ENCODE peak calls at places on chromosome 19, in six cellular contexts. P is gastrocnemius medialis, Z is H1, I is ovary, M is ascending aorta, C is transverse colon. S is an unnamed sample. For H3K36me3, the result is how much of the 10 kb centered on the place peaks cover.

GRCh38 chr19:36152061-36152885 is at the start of gene COX7A1:
- DNase-seq in P (peak), Z (no peak), I (peak), M (peak), C (peak), S (peak)

GRCh38 chr19:1214862-1215731 is 9.5 kb downstream of the STK11 start:
- DNase-seq in P (no peak), Z (no peak), I (peak), M (peak), C (no peak), S (no peak)

GRCh38 chr19:18674616-18675015 is 8.9 kb upstream of the CRTC1 start:
- DNase-seq in P (no peak), Z (no peak), I (no peak), M (no peak), C (peak), S (no peak)

GRCh38 chr19:43612374-43612773 is 486 bp downstream of the SRRM5 start:
- DNase-seq in P (no peak), Z (no peak), I (no peak), M (no peak), C (no peak), S (no peak)

GRCh38 chr19:3047307-3048189 is 14.7 kb downstream of the TLE5 start:
- DNase-seq in P (peak), Z (no peak), I (peak), M (peak), C (peak), S (peak)

GRCh38 chr19:45954132-45954531 is 19.5 kb downstream of the NOVA2 start:
- DNase-seq in P (no peak), Z (no peak), I (no peak), M (no peak), C (no peak), S (no peak)

GRCh38 chr19:17686592-17687042 is 1.5 kb downstream of the UNC13A start:
- DNase-seq in P (no peak), Z (no peak), I (no peak), M (no peak), C (no peak), S (no peak)

GRCh38 chr19:30669329-30670010 is 297.3 kb downstream of the ZNF536 start:
- DNase-seq in P (no peak), Z (no peak), I (peak), M (peak), C (peak), S (no peak)

GRCh38 chr19:31418055-31418454 is 68.8 kb upstream of the TSHZ3 start:
- DNase-seq in P (no peak), Z (no peak), I (no peak), M (no peak), C (no peak), S (no peak)

GRCh38 chr19:49809155-49809986 is 3.7 kb downstream of the FUZ start:
- DNase-seq in P (peak), Z (no peak), I (peak), M (peak), C (peak), S (no peak)

GRCh38 chr19:1259206-1259872 is 9.8 kb upstream of the CIRBP start:
- DNase-seq in P (no peak), Z (no peak), I (peak), M (no peak), C (peak), S (no peak)

GRCh38 chr19:54506079-54506478 is 3.4 kb downstream of the LAIR2 start:
- DNase-seq in P (no peak), Z (no peak), I (no peak), M (no peak), C (no peak), S (no peak)

GRCh38 chr19:18507727-18508440 is 14.0 kb downstream of the ELL start:
- DNase-seq in P (peak), Z (no peak), I (no peak), M (no peak), C (no peak), S (no peak)

GRCh38 chr19:38168632-38169031 is 55.4 kb downstream of the DPF1 start:
- DNase-seq in P (no peak), Z (no peak), I (no peak), M (no peak), C (no peak), S (no peak)

GRCh38 chr19:49891393-49891792 is 5.3 kb downstream of the IL4I1 start:
- DNase-seq in P (no peak), Z (no peak), I (peak), M (no peak), C (no peak), S (no peak)

GRCh38 chr19:21164541-21164940 is 22.7 kb downstream of the ZNF431 start:
- DNase-seq in P (no peak), Z (no peak), I (no peak), M (no peak), C (no peak), S (no peak)

DNA sequence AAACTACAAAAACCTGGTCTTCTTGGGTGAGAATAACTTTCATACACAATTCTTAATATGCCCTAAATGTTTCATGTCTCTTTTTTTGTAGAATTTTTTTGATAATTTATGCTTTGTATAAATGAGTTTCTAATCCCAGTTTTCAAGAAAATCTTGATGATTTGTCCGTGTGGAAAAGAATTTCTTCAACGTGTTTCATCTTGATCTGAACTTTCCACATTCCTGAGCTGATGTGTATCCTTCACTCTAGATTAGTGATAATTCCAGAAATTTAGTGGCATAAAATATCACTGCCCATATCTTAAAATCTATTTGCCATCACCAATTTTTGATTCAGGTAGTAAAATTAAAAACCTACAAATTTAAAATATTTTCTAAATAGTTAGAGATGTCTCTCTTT is 24.6 kb downstream of the ZNF431 start:
- DNase-seq in P (no peak), Z (no peak), I (no peak), M (no peak), C (no peak), S (no peak)
- H3K36me3 ChIP-seq in P (under half), Z (under half), I (under half), M (under half), C (under half), S (half or more)

DNA sequence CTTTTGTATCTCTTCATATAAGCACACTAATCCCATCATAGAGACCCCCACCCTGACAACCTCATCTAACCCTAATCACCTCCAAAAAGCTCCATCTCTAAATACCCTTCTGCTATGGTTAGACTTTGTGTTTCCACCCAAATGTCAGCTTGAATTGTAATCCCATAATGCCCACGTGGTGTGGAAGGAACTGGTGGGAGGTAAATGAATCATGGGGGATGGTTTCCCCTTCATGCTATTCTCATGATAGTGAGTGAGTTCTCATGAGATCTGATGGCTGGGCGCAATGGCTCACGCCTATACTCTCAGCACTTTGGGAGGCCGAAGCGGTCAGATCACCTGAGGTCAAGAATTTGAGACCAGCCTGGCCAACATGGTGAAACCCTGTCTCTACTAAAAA is 2.5 kb downstream of the VMAC start:
- DNase-seq in P (no peak), Z (no peak), I (no peak), M (no peak), C (no peak), S (no peak)
- H3K36me3 ChIP-seq in P (under half), Z (under half), I (under half), M (under half), C (under half), S (under half)

DNA sequence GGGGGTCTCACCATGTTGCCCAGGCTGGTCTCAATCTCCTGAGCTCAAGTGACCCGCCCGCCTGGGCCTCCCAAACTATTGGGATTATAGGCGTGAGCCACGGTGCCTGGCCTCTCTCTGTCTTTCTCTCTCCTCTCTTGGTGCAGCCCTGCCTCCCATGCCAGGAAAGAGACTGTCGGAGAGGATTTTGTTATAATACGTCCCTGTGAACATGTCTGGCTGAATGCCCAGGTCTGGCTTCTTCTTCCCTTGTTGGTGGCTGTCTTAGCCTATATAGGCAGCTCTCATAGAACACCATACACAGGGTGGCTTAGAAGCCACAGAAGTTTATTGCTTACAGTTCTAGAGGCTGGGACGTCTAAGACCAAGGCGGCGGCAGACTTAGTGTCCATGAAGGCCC is 46.4 kb downstream of the PEX11G start:
- DNase-seq in P (no peak), Z (no peak), I (no peak), M (no peak), C (no peak), S (no peak)
- H3K36me3 ChIP-seq in P (half or more), Z (under half), I (under half), M (half or more), C (under half), S (half or more)

GRCh38 chr19:19710506-19710905 is 22.4 kb downstream of the ZNF14 start:
- DNase-seq in P (no peak), Z (no peak), I (no peak), M (no peak), C (no peak), S (no peak)
- H3K36me3 ChIP-seq in P (half or more), Z (under half), I (under half), M (under half), C (under half), S (under half)

GRCh38 chr19:34209726-34210125 is 37.4 kb downstream of the LSM14A start:
- DNase-seq in P (no peak), Z (no peak), I (no peak), M (no peak), C (no peak), S (no peak)

GRCh38 chr19:34214040-34214439 is 40.3 kb upstream of the GARRE1 start:
- DNase-seq in P (no peak), Z (no peak), I (no peak), M (no peak), C (no peak), S (no peak)

GRCh38 chr19:34213283-34213682 is 41.0 kb downstream of the LSM14A start:
- DNase-seq in P (no peak), Z (no peak), I (no peak), M (no peak), C (no peak), S (no peak)

DNA sequence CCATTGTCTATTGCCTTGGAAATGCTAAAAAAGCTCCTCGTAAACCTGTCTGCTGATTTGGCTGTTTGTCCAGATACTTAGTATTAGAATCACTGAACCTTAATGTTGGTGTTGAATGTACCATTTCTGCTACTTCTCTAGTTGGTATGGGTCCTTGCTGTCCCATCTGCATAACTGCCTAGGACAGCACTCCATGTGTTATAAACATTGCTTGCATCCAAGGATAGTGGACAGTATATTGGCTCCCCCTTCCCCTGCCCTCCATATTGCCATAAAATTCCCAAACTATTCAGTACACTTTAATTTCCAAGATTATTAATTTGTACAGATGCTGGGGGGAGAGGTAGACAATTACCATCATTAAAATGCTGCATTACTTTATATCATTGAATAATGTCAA is 36.2 kb downstream of the LSM14A start:
- DNase-seq in P (no peak), Z (no peak), I (no peak), M (no peak), C (no peak), S (no peak)
- H3K36me3 ChIP-seq in P (under half), Z (under half), I (under half), M (under half), C (under half), S (under half)

DNA sequence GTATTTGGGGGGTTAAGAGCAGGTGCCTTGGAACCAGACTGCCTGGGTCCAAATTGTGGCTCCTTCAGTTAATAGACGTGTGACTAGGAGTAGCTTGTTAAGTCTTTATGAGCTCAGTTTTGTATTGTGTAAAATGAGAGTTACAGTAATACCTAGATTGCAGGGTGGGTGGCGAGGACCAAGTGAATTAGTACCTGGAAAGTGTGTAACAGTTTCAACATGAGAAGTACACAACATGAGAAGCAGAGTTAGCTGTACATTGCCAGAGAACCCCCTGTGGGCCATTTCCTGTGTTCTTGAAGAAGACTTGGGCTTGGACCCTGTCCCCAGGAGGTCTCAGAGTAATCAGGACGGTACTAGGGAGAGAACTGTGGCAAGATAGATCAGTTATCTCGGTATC is 36.8 kb downstream of the PPP2R1A start:
- DNase-seq in P (no peak), Z (no peak), I (no peak), M (no peak), C (no peak), S (no peak)
- H3K36me3 ChIP-seq in P (half or more), Z (under half), I (under half), M (half or more), C (under half), S (half or more)

GRCh38 chr19:4174212-4174894 is 8.0 kb downstream of the SIRT6 start:
- DNase-seq in P (no peak), Z (no peak), I (no peak), M (no peak), C (peak), S (no peak)

GRCh38 chr19:4172861-4173473 is 9.4 kb downstream of the SIRT6 start:
- DNase-seq in P (no peak), Z (no peak), I (peak), M (no peak), C (peak), S (no peak)

GRCh38 chr19:4174895-4175668 is 7.3 kb downstream of the SIRT6 start:
- DNase-seq in P (no peak), Z (no peak), I (no peak), M (no peak), C (peak), S (no peak)

GRCh38 chr19:4173479-4174211 is 8.7 kb downstream of the SIRT6 start:
- DNase-seq in P (no peak), Z (no peak), I (no peak), M (no peak), C (no peak), S (no peak)

GRCh38 chr19:4171676-4172075 is 10.7 kb downstream of the SIRT6 start:
- DNase-seq in P (no peak), Z (no peak), I (no peak), M (no peak), C (no peak), S (no peak)
- H3K36me3 ChIP-seq in P (under half), Z (under half), I (under half), M (under half), C (under half), S (under half)

S was measured in esophagus muscularis mucosa.